ENCODE peak calls at places on chromosomes 11 and 22, in eight cellular contexts. F is non-pigmented ciliary epithelial cell; M is NCI-H1105; I is tibial nerve; R is activated CD8-positive, alpha-beta memory T cell treated with anti-CD3 and anti-CD28 coated beads, Interleukin-2, amount 50 U/mL, for 4 hours; G is glutamatergic neuron; K is MV-4-11; H is lower leg skin. U is an unnamed sample.

GRCh38 chr22:20019661-20020532 is 1.0 kb upstream of the TANGO2 start:
- DNase-seq in F (no peak), M (no peak), I (no peak), R (no peak), G (no peak), K (no peak), H (no peak), U (no peak)

GRCh38 chr11:27367881-27368280 is 4.9 kb upstream of the CCDC34 start:
- DNase-seq in F (no peak), M (peak; percentile 58), I (no peak), R (no peak), G (no peak), K (no peak), H (no peak), U (no peak)

GRCh38 chr11:2804189-2804588 is 81.4 kb downstream of the CDKN1C start:
- DNase-seq in F (no peak), M (no peak), I (no peak), R (no peak), G (peak; percentile 12), K (no peak), H (no peak), U (no peak)

GRCh38 chr22:38811241-38811640 is 17.3 kb upstream of the DNAL4 start:
- DNase-seq in F (no peak), M (no peak), I (no peak), R (no peak), G (no peak), K (no peak), H (no peak), U (no peak)

GRCh38 chr11:60124802-60125432 is 36.5 kb downstream of the MS4A2 start:
- DNase-seq in F (no peak), M (no peak), I (no peak), R (no peak), G (no peak), K (no peak), H (no peak), U (no peak)

GRCh38 chr11:79439893-79440450 is 858 bp downstream of the TENM4 start:
- DNase-seq in F (no peak), M (peak; percentile 58), I (peak; percentile 9), R (no peak), G (peak; percentile 80), K (no peak), H (no peak), U (no peak)

GRCh38 chr11:128890543-128891409 is at the start of gene KCNJ5:
- DNase-seq in F (no peak), M (peak; percentile 74), I (no peak), R (no peak), G (peak; percentile 73), K (no peak), H (no peak), U (peak; percentile 51)

GRCh38 chr22:37454857-37455686 is 27.8 kb upstream of the ELFN2 start:
- DNase-seq in F (peak; percentile 83), M (no peak), I (no peak), R (no peak), G (no peak), K (peak; percentile 80), H (no peak), U (peak; percentile 84)

GRCh38 chr22:28474248-28474647 is 205.4 kb downstream of the TTC28 start:
- DNase-seq in F (no peak), M (no peak), I (no peak), R (no peak), G (no peak), K (no peak), H (no peak), U (no peak)

GRCh38 chr22:32932176-32932575 is 126.0 kb downstream of the SYN3 start:
- DNase-seq in F (no peak), M (no peak), I (no peak), R (no peak), G (no peak), K (no peak), H (no peak), U (no peak)

GRCh38 chr22:44956835-44957234 is 53.0 kb downstream of the PHF21B start:
- DNase-seq in F (no peak), M (no peak), I (no peak), R (no peak), G (no peak), K (no peak), H (no peak), U (no peak)

GRCh38 chr11:86923993-86924766 is 31.0 kb downstream of the FZD4 start:
- DNase-seq in F (no peak), M (no peak), I (no peak), R (no peak), G (no peak), K (no peak), H (no peak), U (no peak)

GRCh38 chr11:74450318-74450717 is 17.0 kb downstream of the KCNE3 start:
- DNase-seq in F (no peak), M (no peak), I (no peak), R (no peak), G (no peak), K (no peak), H (no peak), U (no peak)

GRCh38 chr22:39434243-39434653 is 22.6 kb upstream of the MGAT3 start:
- DNase-seq in F (no peak), M (no peak), I (no peak), R (no peak), G (no peak), K (no peak), H (no peak), U (no peak)

GRCh38 chr22:43126506-43127165 is 16.1 kb downstream of the BIK start:
- DNase-seq in F (peak; percentile 65), M (no peak), I (no peak), R (no peak), G (no peak), K (peak; percentile 23), H (no peak), U (peak; percentile 88)

GRCh38 chr11:58391879-58392278 is 14.8 kb downstream of the OR5B3 start:
- DNase-seq in F (peak; percentile 13), M (no peak), I (no peak), R (no peak), G (no peak), K (no peak), H (no peak), U (peak; percentile 93)

GRCh38 chr11:134488512-134488911 is 76.5 kb upstream of the B3GAT1 start:
- DNase-seq in F (no peak), M (no peak), I (no peak), R (no peak), G (no peak), K (no peak), H (no peak), U (no peak)

GRCh38 chr11:69880803-69881445 is 61.7 kb upstream of the FGF3 start:
- DNase-seq in F (no peak), M (no peak), I (no peak), R (peak; percentile 8), G (peak; percentile 4), K (no peak), H (no peak), U (no peak)

GRCh38 chr11:80815752-80816453 is 1375.1 kb upstream of the TENM4 start:
- DNase-seq in F (no peak), M (no peak), I (no peak), R (no peak), G (no peak), K (peak; percentile 42), H (no peak), U (peak; percentile 8)

GRCh38 chr11:46105902-46106301 is 15.4 kb downstream of the PHF21A start:
- DNase-seq in F (no peak), M (no peak), I (no peak), R (no peak), G (no peak), K (peak; percentile 33), H (no peak), U (no peak)

GRCh38 chr11:44190883-44191230 is 95.4 kb downstream of the EXT2 start:
- DNase-seq in F (no peak), M (no peak), I (no peak), R (no peak), G (no peak), K (no peak), H (no peak), U (peak; percentile 40)

GRCh38 chr11:27740362-27741024 is 40.2 kb upstream of the BDNF start:
- DNase-seq in F (no peak), M (no peak), I (no peak), R (no peak), G (no peak), K (no peak), H (no peak), U (no peak)

GRCh38 chr11:128424867-128425285 is 162.5 kb downstream of the ETS1 start:
- DNase-seq in F (no peak), M (no peak), I (peak; percentile 25), R (no peak), G (no peak), K (no peak), H (no peak), U (no peak)